ENCODE peak calls at places on chromosomes 6 and 20, in four cellular contexts. A, H, R and W are unnamed samples.

GRCh38 chr6:56143796-56144195 is 103.6 kb downstream of the COL21A1 start:
- DNase-seq in A (no peak), R (no peak), H (no peak), W (no peak)

GRCh38 chr20:44087051-44087856 is 99.7 kb downstream of the JPH2 start:
- DNase-seq in R (no peak), H (no peak), A (no peak), W (no peak)

GRCh38 chr6:167898673-167899311 is 72.1 kb downstream of the AFDN start:
- DNase-seq in H (no peak), A (peak), R (peak), W (no peak)

GRCh38 chr6:98678481-98678880 is 155.9 kb upstream of the POU3F2 start:
- DNase-seq in A (no peak), R (no peak), H (no peak), W (no peak)

GRCh38 chr20:51469578-51470520 is 72.7 kb downstream of the NFATC2 start:
- DNase-seq in A (no peak), H (no peak), R (peak), W (no peak)

GRCh38 chr6:169763308-169763707 is 11.9 kb downstream of the ERMARD start:
- DNase-seq in H (no peak), R (no peak), A (no peak), W (no peak)

GRCh38 chr6:125363360-125364121 is 61.8 kb upstream of the HDDC2 start:
- DNase-seq in A (no peak), H (peak), R (no peak), W (peak)

GRCh38 chr6:110395221-110395620 is 20.2 kb downstream of the DDO start:
- DNase-seq in A (no peak), R (no peak), H (no peak), W (no peak)

GRCh38 chr6:44073612-44074382 is 53.5 kb downstream of the MRPL14 start:
- DNase-seq in R (peak), A (no peak), H (no peak), W (no peak)

GRCh38 chr20:19756756-19757486 is 1.1 kb upstream of the RIN2 start:
- DNase-seq in H (peak), R (no peak), A (peak), W (no peak)

GRCh38 chr20:1341561-1342265 is 12.8 kb upstream of the SDCBP2 start:
- DNase-seq in A (no peak), H (no peak), R (no peak), W (peak)

GRCh38 chr20:60117040-60117439 is 158.8 kb downstream of the CDH26 start:
- DNase-seq in A (no peak), H (peak), R (no peak), W (no peak)

GRCh38 chr6:72787521-72788031 is 165.7 kb downstream of the KCNQ5 start:
- DNase-seq in H (no peak), A (no peak), R (no peak), W (no peak)

GRCh38 chr20:10447028-10447427 is 11.9 kb downstream of the SLX4IP start:
- DNase-seq in R (peak), A (peak), H (peak), W (no peak)

GRCh38 chr20:23228912-23229311 is 121.7 kb upstream of the NXT1 start:
- DNase-seq in R (no peak), A (no peak), H (no peak), W (no peak)

GRCh38 chr6:126682440-126682839 is 342.5 kb downstream of the CENPW start:
- DNase-seq in A (no peak), H (no peak), R (no peak), W (no peak)

GRCh38 chr6:41755895-41756294 is 8.7 kb upstream of the PGC start:
- DNase-seq in H (no peak), A (no peak), R (no peak), W (no peak)

GRCh38 chr20:4633780-4634179 is 87.9 kb upstream of the PRND start:
- DNase-seq in H (no peak), R (no peak), A (no peak), W (no peak)

GRCh38 chr6:150492941-150493340 is 106.7 kb upstream of the PLEKHG1 start:
- DNase-seq in R (no peak), A (no peak), H (no peak), W (no peak)

GRCh38 chr6:91719414-91719813 is 1132.5 kb upstream of the MAP3K7 start:
- DNase-seq in H (no peak), A (peak), R (no peak), W (no peak)

GRCh38 chr6:41531591-41532582 is 14.3 kb upstream of the FOXP4 start:
- DNase-seq in A (peak), H (no peak), R (peak), W (no peak)

GRCh38 chr6:44715925-44716324 is 328.4 kb downstream of the CDC5L start:
- DNase-seq in H (no peak), A (no peak), R (no peak), W (no peak)

GRCh38 chr20:38833154-38833856 is 27.8 kb downstream of the PPP1R16B start:
- DNase-seq in R (no peak), H (no peak), A (no peak), W (no peak)

GRCh38 chr6:127475823-127476176 is 16.6 kb upstream of the KIAA0408 start:
- DNase-seq in R (no peak), H (no peak), A (no peak), W (no peak)

GRCh38 chr20:31606928-31607639 is 2.0 kb downstream of the ID1 start:
- DNase-seq in R (no peak), H (peak), A (peak), W (peak)

GRCh38 chr6:31836676-31837611 is 9.4 kb downstream of the HSPA1B start:
- DNase-seq in R (peak), H (no peak), A (no peak), W (no peak)

GRCh38 chr6:128655978-128656498 is 135.6 kb upstream of the PTPRK start:
- DNase-seq in A (peak), H (no peak), R (no peak), W (no peak)

GRCh38 chr6:148530394-148530923 is 187.8 kb downstream of the SASH1 start:
- DNase-seq in R (peak), A (peak), H (no peak), W (no peak)

GRCh38 chr6:152685819-152686218 is 11.9 kb upstream of the MYCT1 start:
- DNase-seq in R (peak), A (no peak), H (no peak), W (no peak)

GRCh38 chr6:107398005-107398404 is 61.4 kb downstream of the PDSS2 start:
- DNase-seq in A (no peak), H (no peak), R (no peak), W (no peak)

GRCh38 chr6:56440551-56440981 is 193.2 kb upstream of the COL21A1 start:
- DNase-seq in H (peak), A (no peak), R (no peak), W (no peak)

GRCh38 chr6:25596928-25597818 is 54.8 kb upstream of the SCGN start:
- DNase-seq in H (no peak), R (no peak), A (no peak), W (no peak)

GRCh38 chr6:119495230-119495683 is 145.7 kb upstream of the MAN1A1 start:
- DNase-seq in H (peak), A (no peak), R (no peak), W (peak)

GRCh38 chr6:168376811-168377480 is 57.4 kb upstream of the DACT2 start:
- DNase-seq in H (no peak), R (no peak), A (no peak), W (no peak)

GRCh38 chr6:88383183-88383582 is 217.0 kb upstream of the CNR1 start:
- DNase-seq in A (no peak), R (no peak), H (no peak), W (no peak)

GRCh38 chr6:128415387-128415786 is 105.0 kb downstream of the PTPRK start:
- DNase-seq in A (no peak), H (no peak), R (no peak), W (no peak)

GRCh38 chr6:70686548-70687133 is 19.0 kb downstream of the SMAP1 start:
- DNase-seq in R (peak), A (peak), H (no peak), W (no peak)

GRCh38 chr6:40328376-40328987 is 258.7 kb downstream of the LRFN2 start:
- DNase-seq in R (peak), H (peak), A (peak), W (peak)
- TF ChIP-seq CTCF in R (peak), H (peak), A (peak), W (peak)

GRCh38 chr6:36389353-36389752 is 1.9 kb upstream of the ETV7 start:
- DNase-seq in R (no peak), H (no peak), A (no peak), W (no peak)

GRCh38 chr6:36383608-36384007 is 3.9 kb downstream of the ETV7 start:
- DNase-seq in R (no peak), H (no peak), A (no peak), W (no peak)

GRCh38 chr6:36387440-36388303 is at the start of gene ETV7:
- DNase-seq in H (peak), A (peak), R (no peak), W (no peak)

GRCh38 chr6:36384095-36384494 is 3.4 kb downstream of the ETV7 start:
- DNase-seq in H (no peak), R (no peak), A (no peak), W (no peak)

DNA sequence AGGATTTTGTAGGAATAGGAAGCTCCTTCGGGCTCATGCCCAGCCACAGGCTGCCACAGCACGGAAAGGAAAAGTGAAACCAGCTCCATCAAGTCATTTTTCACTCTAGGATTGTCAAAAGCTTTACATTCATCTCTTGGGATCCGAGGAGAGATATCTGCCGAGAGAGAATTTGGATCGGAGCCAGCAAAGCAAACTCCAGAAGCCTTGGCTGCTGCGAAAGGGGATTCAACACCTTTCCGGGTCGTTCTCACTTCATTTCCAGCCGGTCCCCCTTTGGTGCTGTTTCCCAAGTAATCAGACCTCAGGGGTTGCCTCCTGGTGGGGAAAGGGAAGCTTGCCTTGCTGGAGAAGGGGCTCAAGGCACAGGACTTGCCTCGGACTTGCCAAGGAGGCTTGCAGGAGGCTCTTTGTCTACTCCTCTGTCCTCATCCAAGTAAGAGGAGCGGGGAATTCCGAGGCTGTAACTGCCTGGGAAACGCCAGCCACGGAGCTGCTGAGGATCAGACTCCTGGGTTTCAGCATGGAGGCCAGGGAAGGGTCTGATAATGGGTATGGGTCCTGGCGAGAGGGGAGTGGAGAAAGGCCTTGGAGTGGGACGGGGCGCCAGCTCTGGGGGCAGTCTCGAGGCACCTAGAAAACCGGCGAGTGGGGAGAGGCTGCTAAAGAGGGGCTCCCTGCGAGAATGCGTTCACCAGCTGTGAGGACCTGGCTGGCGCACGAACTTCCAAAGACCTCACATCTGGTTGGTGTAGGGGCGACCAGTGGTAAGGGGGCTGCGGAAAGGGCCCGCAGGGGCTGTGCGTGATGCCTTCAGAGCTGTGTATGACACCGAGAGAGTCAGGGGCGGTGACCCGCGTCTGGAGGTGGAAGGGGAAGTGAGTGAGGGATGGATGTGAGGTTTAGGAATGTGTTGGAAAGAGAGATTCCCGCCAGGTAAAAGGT is 702 bp downstream of the ETV7 start:
- DNase-seq in H (peak), A (peak), R (no peak), W (no peak)
- TF ChIP-seq CTCF in H (no peak), A (no peak), R (no peak), W (no peak)

GRCh38 chr20:50220894-50221266 is 30.2 kb downstream of the CEBPB start:
- DNase-seq in A (no peak), H (no peak), R (no peak), W (no peak)

GRCh38 chr20:50222568-50223320 is 32.1 kb downstream of the CEBPB start:
- DNase-seq in H (no peak), R (no peak), A (no peak), W (no peak)

GRCh38 chr20:50220093-50220893 is 29.7 kb downstream of the CEBPB start:
- DNase-seq in A (no peak), H (no peak), R (no peak), W (no peak)

GRCh38 chr20:50223321-50223995 is 32.8 kb downstream of the CEBPB start:
- DNase-seq in R (no peak), H (no peak), A (no peak), W (no peak)

DNA sequence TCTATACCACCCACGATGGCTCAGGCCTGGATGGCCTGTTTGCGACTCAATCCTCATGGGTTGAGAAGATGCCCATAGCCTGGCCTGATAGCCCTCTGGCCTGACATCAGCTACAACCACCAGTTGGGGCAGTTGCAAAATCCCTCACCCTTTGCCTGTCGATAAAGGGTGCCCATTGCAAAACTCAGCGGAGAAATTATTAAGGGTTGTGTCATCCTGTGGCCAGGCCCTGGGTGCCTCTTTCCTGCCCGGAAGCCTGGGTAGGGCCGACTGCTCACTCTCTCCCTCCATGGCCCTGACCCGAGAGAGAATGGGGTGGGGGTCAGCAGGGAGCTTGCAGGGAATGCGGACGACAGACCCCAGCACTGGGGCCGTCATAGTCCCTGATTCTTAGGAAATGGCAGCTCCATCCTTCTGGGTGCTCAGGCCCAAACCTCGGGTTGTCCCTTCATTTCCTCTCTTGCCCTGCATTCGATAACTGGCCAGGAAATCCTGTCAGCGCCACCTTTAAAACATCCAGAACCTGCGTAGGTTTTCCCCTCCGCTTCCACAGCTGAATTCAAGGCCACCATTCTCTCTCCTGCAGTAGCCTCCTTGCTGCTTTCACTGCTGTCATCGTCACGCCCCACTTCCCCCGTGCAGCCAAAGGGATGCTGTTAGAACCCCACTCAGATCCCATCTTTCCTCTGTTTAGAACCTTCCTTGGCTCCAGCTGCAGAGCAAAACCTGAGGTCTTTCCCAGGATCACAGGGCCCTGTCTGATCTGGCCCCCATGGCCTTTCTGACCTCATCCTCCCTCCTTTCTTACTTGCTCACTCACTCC is 31.1 kb downstream of the CEBPB start:
- DNase-seq in A (no peak), H (no peak), R (no peak), W (no peak)
- TF ChIP-seq CTCF in A (no peak), H (no peak), R (no peak), W (no peak)

GRCh38 chr20:3000852-3001523 is 42.4 kb upstream of the GNRH2 start:
- DNase-seq in R (peak), H (no peak), A (no peak), W (no peak)
- TF ChIP-seq CTCF in R (peak), H (no peak), A (no peak), W (no peak)

GRCh38 chr6:10465633-10466499 is 51.0 kb upstream of the TFAP2A start:
- DNase-seq in A (peak), H (peak), R (peak), W (peak)
- TF ChIP-seq CTCF in A (peak), H (no peak), R (peak), W (peak)

GRCh38 chr6:15285682-15286294 is 39.9 kb downstream of the JARID2 start:
- DNase-seq in R (no peak), A (no peak), H (no peak), W (no peak)
- TF ChIP-seq CTCF in R (peak), A (no peak), H (no peak), W (no peak)

GRCh38 chr20:47784599-47785320 is 521 bp downstream of the SULF2 start:
- DNase-seq in H (no peak), R (no peak), A (peak), W (peak)

GRCh38 chr20:47782091-47782490 is 3.2 kb downstream of the SULF2 start:
- DNase-seq in A (no peak), H (no peak), R (no peak), W (no peak)

GRCh38 chr20:47781631-47782030 is 3.6 kb downstream of the SULF2 start:
- DNase-seq in R (no peak), A (no peak), H (no peak), W (no peak)

GRCh38 chr20:47784256-47784598 is 1.1 kb downstream of the SULF2 start:
- DNase-seq in A (peak), R (no peak), H (no peak), W (no peak)

DNA sequence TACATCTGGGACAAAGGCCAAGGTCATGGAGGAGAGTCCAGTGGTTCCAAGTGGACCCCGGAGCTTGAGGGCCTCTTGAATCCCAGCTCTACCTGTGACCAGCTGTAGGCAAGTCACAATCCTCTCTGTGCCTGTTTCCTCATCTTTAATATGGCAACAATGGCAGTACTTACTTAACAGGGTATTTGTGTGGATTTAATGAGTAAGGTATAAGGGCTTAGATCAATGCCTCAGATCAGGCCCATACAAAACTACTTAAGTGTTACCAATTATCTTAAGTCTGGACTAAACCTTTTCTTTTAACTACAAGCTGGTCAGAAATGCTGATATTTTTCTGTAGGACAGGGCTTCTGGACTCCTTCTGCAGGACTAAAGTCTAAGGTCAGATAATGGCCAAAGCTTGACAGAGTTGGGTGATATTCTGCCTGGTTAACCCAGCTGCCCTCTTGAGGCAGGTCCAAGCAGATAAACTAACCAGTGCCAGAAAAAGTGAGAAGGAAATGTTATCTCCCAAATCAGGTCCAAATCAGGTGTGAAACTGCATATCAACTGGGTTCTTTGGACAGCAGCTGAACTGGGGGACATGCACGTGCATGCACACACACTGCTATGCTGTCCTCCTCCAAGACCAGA is 2.2 kb downstream of the SULF2 start:
- DNase-seq in R (no peak), A (peak), H (no peak), W (no peak)
- TF ChIP-seq CTCF in R (no peak), A (peak), H (no peak), W (no peak)

GRCh38 chr6:164928366-164929154 is 380.8 kb downstream of the C6orf118 start:
- DNase-seq in H (no peak), A (no peak), R (no peak), W (peak)

GRCh38 chr6:164925681-164926530 is 383.5 kb downstream of the C6orf118 start:
- DNase-seq in A (no peak), H (no peak), R (no peak), W (no peak)

GRCh38 chr6:164928041-164928321 is 381.4 kb downstream of the C6orf118 start:
- DNase-seq in R (no peak), A (no peak), H (no peak), W (no peak)

GRCh38 chr6:164926686-164927085 is 382.7 kb downstream of the C6orf118 start:
- DNase-seq in A (no peak), R (no peak), H (no peak), W (no peak)

DNA sequence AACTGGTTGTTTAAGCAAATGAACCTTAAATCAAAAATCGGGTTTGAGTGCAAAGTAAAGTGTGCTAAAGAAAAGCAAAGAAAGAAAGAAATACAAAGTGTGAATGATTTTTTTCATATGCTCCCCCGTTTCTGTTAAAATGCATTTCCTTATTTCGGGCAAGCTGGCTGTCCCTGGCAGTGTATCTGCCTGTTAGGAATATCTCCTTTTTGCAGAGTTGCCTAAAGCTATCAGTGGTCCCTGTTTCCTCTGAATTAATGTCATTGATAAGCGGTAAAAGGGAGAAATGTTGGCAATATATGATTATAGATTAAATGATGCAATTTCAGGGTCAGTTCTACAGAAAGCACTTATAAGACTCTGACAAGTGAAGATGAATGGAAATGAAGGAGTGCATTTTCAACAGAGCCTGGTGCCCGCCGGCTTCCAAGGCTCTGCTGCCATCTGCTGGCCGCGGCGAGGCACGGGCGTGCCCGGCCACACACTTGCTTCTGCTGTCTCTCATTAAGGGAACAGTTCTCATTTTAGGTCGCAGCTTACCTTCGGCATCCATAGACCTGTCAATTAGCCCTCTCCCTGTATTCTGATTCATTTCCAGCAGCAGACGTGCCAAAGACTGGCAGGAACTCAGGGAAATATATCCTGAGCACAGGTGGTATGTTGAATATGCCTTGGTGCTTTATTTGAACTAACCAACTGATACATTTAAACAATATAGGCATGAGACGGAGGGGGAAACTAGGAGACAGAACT is 381.9 kb downstream of the C6orf118 start:
- DNase-seq in A (peak), R (peak), H (peak), W (peak)
- TF ChIP-seq CTCF in A (peak), R (peak), H (peak), W (peak)